ENCODE peak calls at places on chromosomes 5 and 9, in four cellular contexts. One of them, this sample, is unnamed.
A peak's percentile ranks its signal among the peaks of the same experiment; 100 is the strongest.

GRCh38 chr5:16579142-16579541 is 37.7 kb downstream of the RETREG1 start:
- DNase-seq in HepG2: no peak
- DNase-seq in GM12878: no peak
- DNase-seq in HEK293T: no peak
- DNase-seq in this sample: no peak

GRCh38 chr5:87340716-87341115 is 72.0 kb downstream of the CCNH start:
- DNase-seq in HepG2: no peak
- DNase-seq in GM12878: peak; percentile 90
- DNase-seq in HEK293T: no peak
- DNase-seq in this sample: no peak

GRCh38 chr5:34731435-34732232 is 75.5 kb downstream of the RAI14 start:
- DNase-seq in HepG2: peak; percentile 76
- DNase-seq in GM12878: no peak
- DNase-seq in HEK293T: no peak
- DNase-seq in this sample: no peak

GRCh38 chr9:132183134-132183533 is 21.3 kb downstream of the NTNG2 start:
- DNase-seq in HepG2: no peak
- DNase-seq in GM12878: no peak
- DNase-seq in HEK293T: no peak
- DNase-seq in this sample: no peak

GRCh38 chr5:66323142-66323890 is 179.2 kb downstream of the SREK1 start:
- DNase-seq in HepG2: no peak
- DNase-seq in GM12878: no peak
- DNase-seq in HEK293T: no peak
- DNase-seq in this sample: no peak

GRCh38 chr9:18531127-18531526 is 57.2 kb downstream of the ADAMTSL1 start:
- DNase-seq in HepG2: no peak
- DNase-seq in GM12878: no peak
- DNase-seq in HEK293T: no peak
- DNase-seq in this sample: no peak

GRCh38 chr5:169548315-169548714 is 35.3 kb upstream of the SPDL1 start:
- DNase-seq in HepG2: peak; percentile 5
- DNase-seq in GM12878: no peak
- DNase-seq in HEK293T: peak; percentile 26
- DNase-seq in this sample: no peak

GRCh38 chr9:136050706-136051567 is 44.2 kb downstream of the NACC2 start:
- DNase-seq in HepG2: peak; percentile 9
- DNase-seq in GM12878: no peak
- DNase-seq in HEK293T: peak; percentile 28
- DNase-seq in this sample: no peak

GRCh38 chr5:132056610-132057497 is 3.6 kb upstream of the IL3 start:
- DNase-seq in HepG2: no peak
- DNase-seq in GM12878: no peak
- DNase-seq in HEK293T: no peak
- DNase-seq in this sample: no peak

GRCh38 chr9:133103987-133104505 is 17.0 kb downstream of the RALGDS start:
- DNase-seq in HepG2: no peak
- DNase-seq in GM12878: no peak
- DNase-seq in HEK293T: no peak
- DNase-seq in this sample: no peak

GRCh38 chr5:76736679-76737078 is 20.8 kb downstream of the F2R start:
- DNase-seq in HepG2: no peak
- DNase-seq in GM12878: no peak
- DNase-seq in HEK293T: no peak
- DNase-seq in this sample: no peak

GRCh38 chr9:110027624-110028023 is 180.3 kb downstream of the C9orf152 start:
- DNase-seq in HepG2: peak; percentile 79
- DNase-seq in GM12878: no peak
- DNase-seq in HEK293T: no peak
- DNase-seq in this sample: no peak

GRCh38 chr5:167970002-167970401 is 321.4 kb upstream of the WWC1 start:
- DNase-seq in HepG2: no peak
- DNase-seq in GM12878: no peak
- DNase-seq in HEK293T: no peak
- DNase-seq in this sample: no peak

GRCh38 chr9:89664896-89665329 is 60.1 kb downstream of the GADD45G start:
- DNase-seq in HepG2: no peak
- DNase-seq in GM12878: no peak
- DNase-seq in HEK293T: no peak
- DNase-seq in this sample: no peak

GRCh38 chr9:20698799-20699198 is 14.7 kb downstream of the FOCAD start:
- DNase-seq in HepG2: no peak
- DNase-seq in GM12878: no peak
- DNase-seq in HEK293T: no peak
- DNase-seq in this sample: no peak

GRCh38 chr9:129069128-129069824 is 11.6 kb upstream of the DOLPP1 start:
- DNase-seq in HepG2: no peak
- DNase-seq in GM12878: no peak
- DNase-seq in HEK293T: no peak
- DNase-seq in this sample: peak; percentile 83

GRCh38 chr9:512555-513272 is 298.0 kb downstream of the DOCK8 start:
- DNase-seq in HepG2: no peak
- DNase-seq in GM12878: no peak
- DNase-seq in HEK293T: no peak
- DNase-seq in this sample: no peak

GRCh38 chr9:94029932-94030317 is 54.3 kb upstream of the PTPDC1 start:
- DNase-seq in HepG2: no peak
- DNase-seq in GM12878: no peak
- DNase-seq in HEK293T: no peak
- DNase-seq in this sample: no peak

GRCh38 chr5:79872309-79872708 is 118.8 kb downstream of the MTX3 start:
- DNase-seq in HepG2: no peak
- DNase-seq in GM12878: no peak
- DNase-seq in HEK293T: no peak
- DNase-seq in this sample: no peak
- TF ChIP-seq FOXK2 in HepG2: no peak
- TF ChIP-seq FOXK2 in GM12878: no peak
- TF ChIP-seq FOXK2 in HEK293T: no peak
- TF ChIP-seq FOXK2 in this sample: no peak

GRCh38 chr5:92544042-92544441 is 1037.0 kb downstream of the NR2F1-AS1 start:
- DNase-seq in HepG2: no peak
- DNase-seq in GM12878: no peak
- DNase-seq in HEK293T: no peak
- DNase-seq in this sample: no peak

GRCh38 chr5:92543246-92543645 is 1037.8 kb downstream of the NR2F1-AS1 start:
- DNase-seq in HepG2: no peak
- DNase-seq in GM12878: no peak
- DNase-seq in HEK293T: no peak
- DNase-seq in this sample: no peak

GRCh38 chr5:92548351-92548750 is 1032.7 kb downstream of the NR2F1-AS1 start:
- DNase-seq in HepG2: no peak
- DNase-seq in GM12878: no peak
- DNase-seq in HEK293T: no peak
- DNase-seq in this sample: no peak

GRCh38 chr5:92544567-92544966 is 1036.5 kb downstream of the NR2F1-AS1 start:
- DNase-seq in HepG2: no peak
- DNase-seq in GM12878: no peak
- DNase-seq in HEK293T: no peak
- DNase-seq in this sample: no peak
- TF ChIP-seq FOXK2 in HepG2: no peak
- TF ChIP-seq FOXK2 in GM12878: no peak
- TF ChIP-seq FOXK2 in HEK293T: no peak
- TF ChIP-seq FOXK2 in this sample: no peak

DNA sequence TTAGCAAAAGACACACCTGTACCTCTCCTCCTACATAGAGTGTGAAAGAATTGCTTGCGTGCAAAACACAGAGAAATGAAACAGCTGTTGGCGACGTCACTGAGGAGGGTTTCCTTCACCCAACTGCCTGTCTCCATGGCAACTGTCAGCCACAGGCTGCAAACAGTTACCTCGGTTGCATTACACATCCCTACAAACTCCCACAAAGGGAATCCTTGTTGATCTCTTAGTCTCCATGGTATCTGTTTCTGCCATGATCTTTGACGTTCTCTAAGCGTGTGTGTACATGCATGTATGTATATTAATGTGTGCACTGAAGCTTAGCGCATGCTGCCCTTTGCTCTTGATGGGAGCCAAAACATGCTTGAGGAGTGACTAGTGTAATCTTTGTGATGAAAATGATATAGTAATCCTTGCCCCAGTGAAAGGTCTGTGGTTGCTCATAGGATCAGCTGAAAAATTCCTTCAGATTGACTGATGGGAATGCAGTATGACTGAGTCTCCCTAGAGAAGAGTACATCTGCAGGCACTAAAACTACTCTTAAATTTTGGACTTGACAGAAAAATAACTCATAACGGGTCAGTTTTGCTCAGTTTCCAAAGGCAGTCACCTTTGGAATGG is 168.3 kb downstream of the ACTL7B start:
- DNase-seq in HepG2: no peak
- DNase-seq in GM12878: no peak
- DNase-seq in HEK293T: no peak
- DNase-seq in this sample: no peak
- TF ChIP-seq FOXK2 in HepG2: no peak
- TF ChIP-seq FOXK2 in GM12878: no peak
- TF ChIP-seq FOXK2 in HEK293T: no peak
- TF ChIP-seq FOXK2 in this sample: no peak

DNA sequence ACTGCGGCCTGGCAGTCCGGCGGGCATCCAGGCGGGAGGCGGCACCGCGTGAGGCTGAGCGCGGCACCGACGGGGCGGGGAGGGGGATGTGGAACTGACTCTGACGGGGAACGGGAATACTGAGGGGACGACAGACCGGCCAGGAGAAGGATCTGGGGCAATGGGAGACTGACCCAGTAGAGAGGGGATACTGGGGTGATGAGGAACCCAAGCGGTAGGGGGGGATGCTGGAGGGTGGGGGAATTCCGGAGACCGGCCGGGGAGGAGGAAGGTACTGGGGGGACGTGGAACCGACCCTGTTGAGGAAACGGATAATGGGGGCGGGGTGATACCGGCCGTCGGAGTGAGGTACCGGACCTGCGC is 423 bp downstream of the IPPK start:
- DNase-seq in HepG2: no peak
- DNase-seq in GM12878: no peak
- DNase-seq in HEK293T: peak; percentile 40
- DNase-seq in this sample: peak; percentile 58
- TF ChIP-seq FOXK2 in HepG2: no peak
- TF ChIP-seq FOXK2 in GM12878: no peak
- TF ChIP-seq FOXK2 in HEK293T: no peak
- TF ChIP-seq FOXK2 in this sample: no peak

DNA sequence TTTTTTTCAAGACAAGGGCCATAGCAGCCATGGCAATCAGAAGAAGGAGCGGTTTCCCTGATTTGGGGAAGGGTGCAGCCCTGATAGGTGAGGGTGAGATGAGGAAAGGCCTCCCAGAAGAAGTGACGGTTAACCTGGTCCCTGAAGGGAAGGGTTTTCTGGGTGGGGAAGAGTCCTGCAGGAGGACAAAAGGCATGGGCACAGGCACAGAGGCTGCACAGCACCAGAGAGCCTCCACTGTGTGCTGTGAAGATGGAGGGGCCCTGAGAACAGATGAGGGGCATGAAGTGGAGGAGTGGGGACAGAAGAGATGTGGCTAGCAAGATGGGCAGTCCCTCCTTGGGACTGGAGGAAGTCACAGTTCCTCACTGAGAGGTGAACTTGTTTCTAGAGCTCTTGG is 46.3 kb upstream of the CXCL14 start:
- DNase-seq in HepG2: no peak
- DNase-seq in GM12878: no peak
- DNase-seq in HEK293T: no peak
- DNase-seq in this sample: no peak
- TF ChIP-seq FOXK2 in HepG2: no peak
- TF ChIP-seq FOXK2 in GM12878: no peak
- TF ChIP-seq FOXK2 in HEK293T: no peak
- TF ChIP-seq FOXK2 in this sample: no peak

GRCh38 chr9:111483862-111484563 is at the start of gene ECPAS:
- DNase-seq in HepG2: peak; percentile 74
- DNase-seq in GM12878: no peak
- DNase-seq in HEK293T: peak; percentile 79
- DNase-seq in this sample: peak; percentile 77

GRCh38 chr9:111484564-111484878 is 338 bp upstream of the ECPAS start:
- DNase-seq in HepG2: no peak
- DNase-seq in GM12878: no peak
- DNase-seq in HEK293T: no peak
- DNase-seq in this sample: no peak

GRCh38 chr9:111481885-111482636 is 2.1 kb downstream of the ECPAS start:
- DNase-seq in HepG2: peak; percentile 62
- DNase-seq in GM12878: no peak
- DNase-seq in HEK293T: peak; percentile 41
- DNase-seq in this sample: peak; percentile 62

GRCh38 chr9:111482656-111483418 is 1.3 kb downstream of the ECPAS start:
- DNase-seq in HepG2: peak; percentile 57
- DNase-seq in GM12878: no peak
- DNase-seq in HEK293T: peak; percentile 60
- DNase-seq in this sample: peak; percentile 79

DNA sequence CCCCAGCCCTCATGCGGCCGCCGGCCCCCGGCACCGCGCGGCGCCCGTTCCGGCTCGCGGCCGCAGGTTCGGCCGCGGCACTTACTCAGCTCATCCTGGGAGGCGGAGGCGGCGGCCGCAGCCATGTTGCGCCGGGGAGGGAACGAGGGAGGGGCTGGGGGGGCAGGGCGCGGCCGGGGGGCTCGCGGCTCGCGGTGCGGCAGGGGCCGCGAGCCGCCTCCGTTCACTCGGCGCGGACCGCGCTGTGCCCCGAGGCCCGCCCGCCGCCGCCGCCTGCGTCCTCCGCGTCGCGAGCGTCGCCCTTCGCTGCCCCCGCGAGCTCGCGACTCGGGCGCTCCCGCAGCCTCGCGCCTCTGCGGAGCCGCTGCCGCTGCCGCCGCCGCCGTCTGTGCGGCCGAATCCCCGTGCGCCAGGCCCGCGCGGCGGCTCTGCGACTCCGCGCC is 743 bp downstream of the ECPAS start:
- DNase-seq in HepG2: peak; percentile 6
- DNase-seq in GM12878: no peak
- DNase-seq in HEK293T: peak; percentile 56
- DNase-seq in this sample: peak; percentile 72
- TF ChIP-seq FOXK2 in HepG2: no peak
- TF ChIP-seq FOXK2 in GM12878: no peak
- TF ChIP-seq FOXK2 in HEK293T: no peak
- TF ChIP-seq FOXK2 in this sample: no peak

GRCh38 chr5:88502179-88503064 is 233.8 kb upstream of the TMEM161B start:
- DNase-seq in HepG2: no peak
- DNase-seq in GM12878: peak; percentile 20
- DNase-seq in HEK293T: no peak
- DNase-seq in this sample: no peak
- TF ChIP-seq FOXK2 in HepG2: no peak
- TF ChIP-seq FOXK2 in GM12878: no peak
- TF ChIP-seq FOXK2 in HEK293T: no peak
- TF ChIP-seq FOXK2 in this sample: no peak

GRCh38 chr9:69324549-69325401 is at the start of gene ENTREP1:
- DNase-seq in HepG2: no peak
- DNase-seq in GM12878: no peak
- DNase-seq in HEK293T: peak; percentile 62
- DNase-seq in this sample: no peak
- TF ChIP-seq FOXK2 in HepG2: no peak
- TF ChIP-seq FOXK2 in GM12878: no peak
- TF ChIP-seq FOXK2 in HEK293T: no peak
- TF ChIP-seq FOXK2 in this sample: no peak

GRCh38 chr5:82405166-82405565 is 127.0 kb upstream of the RPS23 start:
- DNase-seq in HepG2: no peak
- DNase-seq in GM12878: no peak
- DNase-seq in HEK293T: no peak
- DNase-seq in this sample: no peak
- TF ChIP-seq FOXK2 in HepG2: no peak
- TF ChIP-seq FOXK2 in GM12878: no peak
- TF ChIP-seq FOXK2 in HEK293T: no peak
- TF ChIP-seq FOXK2 in this sample: no peak

This sample was measured in K562.